ENCODE peak calls at places on chromosome 20, in ten cellular contexts. I is psoas muscle; X is mesendoderm; O is SK-N-SH; N is upper lobe of right lung; W is tibial nerve; U is right atrium auricular region; Z is IMR-90; A is uterus; B is CD8-positive, alpha-beta memory T cell. J is an unnamed sample.

GRCh38 chr20:7146552-7147219 is 379.2 kb downstream of the BMP2 start:
- DNase-seq in O (no peak), I (no peak), A (no peak), Z (no peak), N (no peak), B (no peak), X (no peak), W (peak; percentile 23), U (no peak), J (no peak)

GRCh38 chr20:31842471-31843157 is 2.8 kb downstream of the FOXS1 start:
- DNase-seq in Z (peak; percentile 59), O (peak; percentile 58), U (no peak), A (peak; percentile 59), N (no peak), I (peak; percentile 48), X (no peak), W (no peak), B (no peak), J (no peak)

GRCh38 chr20:43825635-43826034 is 89.0 kb upstream of the TOX2 start:
- DNase-seq in Z (no peak), O (no peak), A (no peak), U (no peak), X (no peak), N (peak; percentile 5), I (no peak), B (no peak), W (no peak), J (no peak)

GRCh38 chr20:18003897-18004296 is 35.1 kb downstream of the MGME1 start:
- DNase-seq in N (no peak), Z (no peak), U (no peak), O (no peak), X (no peak), W (no peak), A (no peak), I (no peak), B (no peak), J (no peak)

GRCh38 chr20:61440548-61441055 is 188.5 kb downstream of the CDH4 start:
- DNase-seq in U (no peak), N (no peak), Z (no peak), O (no peak), X (peak; percentile 33), A (no peak), W (no peak), B (no peak), I (no peak), J (no peak)

GRCh38 chr20:58511364-58511763 is 3.8 kb downstream of the APCDD1L start:
- DNase-seq in N (no peak), I (no peak), X (no peak), U (no peak), O (peak; percentile 48), A (no peak), B (no peak), Z (peak; percentile 83), W (no peak), J (no peak)

GRCh38 chr20:4811661-4812181 is 90.0 kb downstream of the PRND start:
- DNase-seq in X (no peak), I (peak; percentile 64), U (peak; percentile 77), Z (no peak), A (no peak), B (peak; percentile 86), W (peak; percentile 37), N (peak; percentile 74), O (no peak), J (no peak)

GRCh38 chr20:3150908-3151307 is 8.8 kb downstream of the FASTKD5 start:
- DNase-seq in X (no peak), U (no peak), B (no peak), W (no peak), I (no peak), Z (no peak), N (no peak), A (no peak), O (no peak), J (no peak)

GRCh38 chr20:6651016-6651415 is 116.5 kb upstream of the BMP2 start:
- DNase-seq in X (no peak), B (no peak), A (peak; percentile 71), U (peak; percentile 66), O (no peak), Z (peak; percentile 9), N (no peak), I (peak; percentile 69), W (peak; percentile 36), J (no peak)

GRCh38 chr20:48025661-48026060 is 240.4 kb upstream of the SULF2 start:
- DNase-seq in U (no peak), B (no peak), Z (no peak), X (no peak), N (no peak), O (no peak), A (no peak), I (no peak), W (no peak), J (no peak)

GRCh38 chr20:18773566-18773965 is 40.0 kb upstream of the SCP2D1 start:
- DNase-seq in Z (no peak), U (no peak), W (no peak), N (no peak), O (no peak), B (no peak), I (no peak), A (no peak), X (no peak), J (no peak)

GRCh38 chr20:46683068-46683477 is 6.2 kb downstream of the TP53RK start:
- DNase-seq in I (no peak), O (no peak), N (no peak), A (no peak), X (no peak), U (no peak), Z (no peak), B (no peak), W (no peak), J (no peak)

GRCh38 chr20:46284028-46284427 is 24.3 kb downstream of the CDH22 start:
- DNase-seq in W (no peak), O (no peak), Z (no peak), X (no peak), A (no peak), I (no peak), U (no peak), N (no peak), B (no peak), J (no peak)

GRCh38 chr20:5621305-5621704 is 128.9 kb upstream of the SHLD1 start:
- DNase-seq in A (no peak), O (peak; percentile 89), B (no peak), I (no peak), N (no peak), X (no peak), Z (no peak), U (no peak), W (no peak), J (no peak)

DNA sequence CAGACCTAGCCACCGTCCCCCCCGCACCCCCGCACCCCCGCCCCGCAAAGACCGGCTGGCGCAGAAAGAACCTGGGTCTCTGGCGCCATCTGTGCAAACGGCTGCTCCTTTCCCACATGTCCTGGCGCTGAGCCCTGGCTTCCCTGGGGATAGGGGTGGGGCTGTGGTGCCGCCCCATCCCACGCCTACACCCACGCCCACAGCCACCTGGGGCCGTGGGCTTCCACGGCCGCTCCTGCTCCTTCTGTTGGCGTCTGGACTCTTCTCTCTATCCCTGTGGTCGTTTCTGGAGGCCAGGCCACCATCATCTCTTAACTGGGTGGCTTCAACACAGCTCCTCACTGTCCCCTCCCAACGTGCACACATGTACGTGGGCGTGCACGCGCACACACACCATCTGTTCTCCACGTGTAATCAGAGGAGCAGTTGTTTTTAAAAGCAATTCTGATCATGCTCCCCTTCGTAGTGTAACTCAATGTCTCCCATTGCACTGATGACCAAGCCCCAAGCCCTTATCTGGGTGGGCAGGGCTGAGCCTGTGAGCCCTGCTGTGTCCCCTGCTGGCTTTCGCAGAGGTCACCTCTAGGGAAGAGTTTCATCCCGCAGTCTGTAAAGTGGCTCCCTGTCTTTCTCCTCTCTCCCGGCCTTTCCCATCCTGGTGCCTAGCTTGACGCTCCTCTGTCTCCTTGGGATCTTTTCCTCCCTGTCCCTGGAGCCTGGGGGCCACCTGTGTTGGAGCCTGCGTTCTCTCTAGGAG is 31.9 kb upstream of the FAM83D start:
- DNase-seq in A (no peak), N (no peak), X (no peak), W (no peak), Z (no peak), O (peak; percentile 86), B (no peak), U (no peak), I (peak; percentile 31), J (no peak)
- H3K36me3 ChIP-seq in A (no peaks in the 10 kb centered on the region), N (no peaks in the 10 kb centered on the region), X (no peaks in the 10 kb centered on the region), W (no peaks in the 10 kb centered on the region), Z (no peaks in the 10 kb centered on the region), O (peaks cover 2% of the 10 kb centered on the region), B (peaks cover 14% of the 10 kb centered on the region), U (no peaks in the 10 kb centered on the region), I (no peaks in the 10 kb centered on the region), J (no peaks in the 10 kb centered on the region)

DNA sequence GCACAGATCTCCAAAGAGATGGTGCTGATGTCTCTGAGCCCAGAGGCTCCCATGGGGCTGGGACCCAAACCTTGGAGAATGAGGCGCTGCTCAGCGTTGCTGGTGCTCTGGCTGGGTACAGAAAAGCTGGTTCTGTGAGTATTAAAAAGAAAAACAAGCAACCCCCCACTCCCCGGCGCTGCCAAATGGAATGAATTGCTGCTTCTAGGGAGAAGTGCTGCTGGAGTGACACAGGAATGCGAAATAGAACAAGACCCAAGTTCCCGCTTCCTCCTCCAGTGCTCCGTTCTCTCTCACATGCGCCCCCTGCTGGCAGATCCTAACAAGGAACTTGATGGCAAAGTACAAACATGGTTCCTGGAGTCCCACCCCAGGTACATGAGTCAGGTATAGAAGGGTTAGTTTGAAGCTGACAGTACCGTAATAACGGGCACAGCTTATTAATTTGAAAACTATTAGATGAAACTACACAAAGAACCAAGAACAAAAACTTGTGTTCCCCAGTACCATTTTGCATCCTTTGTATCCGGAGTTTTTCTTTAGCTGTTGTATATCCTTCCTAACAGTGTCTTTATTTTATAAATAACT is 2.1 kb upstream of the DDX27 start:
- DNase-seq in B (peak; percentile 83), U (peak; percentile 96), N (peak; percentile 95), O (peak; percentile 71), A (peak; percentile 90), W (peak; percentile 95), I (peak; percentile 91), X (peak; percentile 96), Z (peak; percentile 87), J (peak; percentile 92)
- H3K4me3 ChIP-seq in B (no peak overlapping the region), U (no peak overlapping the region), N (no peak overlapping the region), O (no peak overlapping the region), A (no peak overlapping the region), W (no peak overlapping the region), I (no peak overlapping the region), X (no peak overlapping the region), Z (no peak overlapping the region), J (peak overlapping the region; percentile 42)

DNA sequence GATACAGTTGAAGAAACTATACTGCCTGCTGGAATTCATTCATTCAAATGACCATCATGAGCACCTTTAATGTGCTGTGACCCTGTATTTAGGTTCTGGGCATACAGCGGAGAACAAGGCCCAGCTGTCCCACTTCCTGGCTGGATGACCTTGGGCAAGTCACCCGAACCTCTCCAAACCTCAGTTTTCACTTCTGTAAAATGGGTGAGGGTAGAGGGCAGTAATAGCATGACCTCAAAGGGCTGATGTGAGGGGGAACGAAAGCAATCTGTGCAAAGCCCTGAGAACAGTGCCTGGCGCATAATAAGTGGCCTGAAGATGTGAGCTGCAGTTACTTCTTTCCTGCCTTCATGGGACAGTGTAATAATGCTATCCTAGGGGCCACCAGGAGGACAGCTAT is 20.5 kb upstream of the AAR2 start:
- DNase-seq in A (no peak), W (no peak), B (no peak), X (no peak), O (no peak), Z (no peak), U (no peak), I (no peak), N (no peak), J (no peak)
- H3K36me3 ChIP-seq in A (no peaks in the 10 kb centered on the region), W (peaks cover 76% of the 10 kb centered on the region), B (no peaks in the 10 kb centered on the region), X (no peaks in the 10 kb centered on the region), O (peaks cover 21% of the 10 kb centered on the region), Z (peaks cover 6% of the 10 kb centered on the region), U (no peaks in the 10 kb centered on the region), I (no peaks in the 10 kb centered on the region), N (peaks cover 36% of the 10 kb centered on the region), J (peaks cover 36% of the 10 kb centered on the region)

GRCh38 chr20:11401988-11402387 is 515.7 kb upstream of the BTBD3 start:
- DNase-seq in X (no peak), O (no peak), A (no peak), I (no peak), Z (no peak), B (no peak), N (no peak), U (no peak), W (no peak), J (no peak)
- H3K4me3 ChIP-seq in X (no peak overlapping the region), O (no peak overlapping the region), A (no peak overlapping the region), I (no peak overlapping the region), Z (no peak overlapping the region), B (no peak overlapping the region), N (no peak overlapping the region), U (no peak overlapping the region), W (no peak overlapping the region), J (no peak overlapping the region)